ENCODE peak calls at places on chromosomes 3 and 15, in nine cellular contexts. One of them, this sample, is unnamed.

GRCh38 chr3:70861234-70861633 is 548.8 kb upstream of the MDFIC2 start:
- DNase-seq in EH: peak; percentile 88
- DNase-seq in effector CD4-positive, alpha-beta T cell: no peak
- DNase-seq in AG04450: no peak
- DNase-seq in CD4-positive, alpha-beta memory T cell: no peak
- DNase-seq in activated T-cell treated with anti-CD3 and anti-CD28 coated beads, Interleukin-2, amount 50 U/mL, for 72 hours: no peak
- DNase-seq in HTR-8/SVneo: no peak
- DNase-seq in GF-D8: no peak
- DNase-seq in Kasumi-1: no peak
- DNase-seq in this sample: no peak

GRCh38 chr3:123124936-123125335 is 58.1 kb downstream of the PDIA5 start:
- DNase-seq in GF-D8: no peak
- DNase-seq in EH: no peak
- DNase-seq in effector CD4-positive, alpha-beta T cell: no peak
- DNase-seq in HTR-8/SVneo: no peak
- DNase-seq in CD4-positive, alpha-beta memory T cell: no peak
- DNase-seq in AG04450: no peak
- DNase-seq in activated T-cell treated with anti-CD3 and anti-CD28 coated beads, Interleukin-2, amount 50 U/mL, for 72 hours: no peak
- DNase-seq in Kasumi-1: no peak
- DNase-seq in this sample: no peak

GRCh38 chr3:10762116-10762515 is 53.9 kb upstream of the SLC6A11 start:
- DNase-seq in Kasumi-1: no peak
- DNase-seq in GF-D8: no peak
- DNase-seq in activated T-cell treated with anti-CD3 and anti-CD28 coated beads, Interleukin-2, amount 50 U/mL, for 72 hours: no peak
- DNase-seq in EH: no peak
- DNase-seq in HTR-8/SVneo: no peak
- DNase-seq in AG04450: no peak
- DNase-seq in CD4-positive, alpha-beta memory T cell: no peak
- DNase-seq in effector CD4-positive, alpha-beta T cell: no peak
- DNase-seq in this sample: no peak

GRCh38 chr15:48250640-48251076 is 44.6 kb downstream of the SLC12A1 start:
- DNase-seq in Kasumi-1: peak; percentile 86
- DNase-seq in effector CD4-positive, alpha-beta T cell: no peak
- DNase-seq in CD4-positive, alpha-beta memory T cell: no peak
- DNase-seq in activated T-cell treated with anti-CD3 and anti-CD28 coated beads, Interleukin-2, amount 50 U/mL, for 72 hours: peak; percentile 21
- DNase-seq in AG04450: peak; percentile 42
- DNase-seq in HTR-8/SVneo: peak; percentile 29
- DNase-seq in GF-D8: no peak
- DNase-seq in EH: peak; percentile 64
- DNase-seq in this sample: no peak

GRCh38 chr3:8712871-8713360 is 20.7 kb upstream of the CAV3 start:
- DNase-seq in effector CD4-positive, alpha-beta T cell: no peak
- DNase-seq in AG04450: no peak
- DNase-seq in HTR-8/SVneo: no peak
- DNase-seq in activated T-cell treated with anti-CD3 and anti-CD28 coated beads, Interleukin-2, amount 50 U/mL, for 72 hours: no peak
- DNase-seq in CD4-positive, alpha-beta memory T cell: no peak
- DNase-seq in GF-D8: no peak
- DNase-seq in Kasumi-1: no peak
- DNase-seq in EH: no peak
- DNase-seq in this sample: no peak

GRCh38 chr3:172355836-172356235 is 92.4 kb downstream of the GHSR start:
- DNase-seq in CD4-positive, alpha-beta memory T cell: no peak
- DNase-seq in GF-D8: no peak
- DNase-seq in Kasumi-1: no peak
- DNase-seq in EH: peak; percentile 92
- DNase-seq in AG04450: peak; percentile 88
- DNase-seq in HTR-8/SVneo: peak; percentile 36
- DNase-seq in activated T-cell treated with anti-CD3 and anti-CD28 coated beads, Interleukin-2, amount 50 U/mL, for 72 hours: no peak
- DNase-seq in effector CD4-positive, alpha-beta T cell: no peak
- DNase-seq in this sample: no peak

GRCh38 chr15:66849746-66850077 is 147.7 kb downstream of the SMAD6 start:
- DNase-seq in effector CD4-positive, alpha-beta T cell: no peak
- DNase-seq in CD4-positive, alpha-beta memory T cell: no peak
- DNase-seq in activated T-cell treated with anti-CD3 and anti-CD28 coated beads, Interleukin-2, amount 50 U/mL, for 72 hours: no peak
- DNase-seq in HTR-8/SVneo: no peak
- DNase-seq in EH: no peak
- DNase-seq in GF-D8: no peak
- DNase-seq in Kasumi-1: no peak
- DNase-seq in AG04450: no peak
- DNase-seq in this sample: no peak

GRCh38 chr15:75904241-75904631 is 558 bp downstream of the FBXO22 start:
- DNase-seq in CD4-positive, alpha-beta memory T cell: no peak
- DNase-seq in GF-D8: peak; percentile 28
- DNase-seq in HTR-8/SVneo: peak; percentile 32
- DNase-seq in EH: peak; percentile 50
- DNase-seq in activated T-cell treated with anti-CD3 and anti-CD28 coated beads, Interleukin-2, amount 50 U/mL, for 72 hours: peak; percentile 46
- DNase-seq in effector CD4-positive, alpha-beta T cell: peak; percentile 27
- DNase-seq in Kasumi-1: peak; percentile 65
- DNase-seq in AG04450: no peak
- DNase-seq in this sample: no peak

GRCh38 chr3:104873331-104873730 is 493.4 kb upstream of the ALCAM start:
- DNase-seq in AG04450: no peak
- DNase-seq in Kasumi-1: no peak
- DNase-seq in activated T-cell treated with anti-CD3 and anti-CD28 coated beads, Interleukin-2, amount 50 U/mL, for 72 hours: no peak
- DNase-seq in CD4-positive, alpha-beta memory T cell: no peak
- DNase-seq in GF-D8: no peak
- DNase-seq in HTR-8/SVneo: no peak
- DNase-seq in EH: peak; percentile 84
- DNase-seq in effector CD4-positive, alpha-beta T cell: no peak
- DNase-seq in this sample: no peak

This sample was measured in T-helper 9 cell.